ENCODE peak calls at places on chromosomes 4 and X, in four cellular contexts. Z is HepG2, A is WTC11, F is K562. D is an unnamed sample.

GRCh38 chrX:153400146-153401132 is 711 bp downstream of the PNMA6E start:
- DNase-seq in F (peak), A (peak), Z (peak), D (peak)

GRCh38 chrX:23656684-23657083 is 10.6 kb upstream of the PRDX4 start:
- DNase-seq in A (no peak), F (no peak), Z (no peak), D (no peak)

GRCh38 chr4:76476606-76477005 is 41.6 kb downstream of the SHROOM3 start:
- DNase-seq in Z (no peak), F (no peak), A (no peak), D (no peak)

GRCh38 chrX:147875866-147876596 is 35.7 kb upstream of the FMR1 start:
- DNase-seq in A (no peak), F (no peak), Z (peak), D (no peak)

GRCh38 chrX:32673193-32673592 is 538.2 kb downstream of the DMD start:
- DNase-seq in F (no peak), A (no peak), Z (peak), D (no peak)

GRCh38 chrX:10190367-10190766 is 33.6 kb downstream of the CLCN4 start:
- DNase-seq in F (peak), A (no peak), Z (peak), D (peak)

GRCh38 chr4:1050486-1051213 is 39.2 kb downstream of the FGFRL1 start:
- DNase-seq in A (peak), Z (no peak), F (peak), D (no peak)

GRCh38 chrX:151701071-151701470 is 5.8 kb downstream of the PRRG3 start:
- DNase-seq in Z (no peak), F (no peak), A (no peak), D (no peak)

GRCh38 chr4:87224036-87224923 is 3.9 kb upstream of the KLHL8 start:
- DNase-seq in Z (no peak), F (no peak), A (no peak), D (no peak)

GRCh38 chr4:123520376-123520775 is 123.8 kb downstream of the SPRY1 start:
- DNase-seq in F (no peak), Z (no peak), A (no peak), D (no peak)

GRCh38 chrX:3651272-3651671 is 62.2 kb downstream of the PRKX start:
- DNase-seq in Z (no peak), A (no peak), F (no peak), D (peak)

GRCh38 chr4:70533791-70534190 is 15.4 kb downstream of the AMTN start:
- DNase-seq in Z (no peak), F (no peak), A (no peak), D (no peak)

GRCh38 chr4:1752284-1753041 is 31.1 kb downstream of the TACC3 start:
- DNase-seq in F (peak), Z (peak), A (no peak), D (no peak)

GRCh38 chrX:150926304-150926703 is 27.8 kb upstream of the CD99L2 start:
- DNase-seq in Z (no peak), A (no peak), F (no peak), D (no peak)

GRCh38 chrX:95764972-95765451 is 919.6 kb upstream of the DIAPH2 start:
- DNase-seq in F (no peak), Z (peak), A (no peak), D (peak)

GRCh38 chrX:97074400-97074799 is 190.7 kb downstream of the RPA4 start:
- DNase-seq in F (no peak), Z (no peak), A (no peak), D (no peak)

GRCh38 chr4:80393246-80393969 is 57.9 kb downstream of the CFAP299 start:
- DNase-seq in A (no peak), Z (no peak), F (no peak), D (no peak)

GRCh38 chr4:54230479-54231418 is 1.7 kb downstream of the PDGFRA start:
- DNase-seq in A (peak), F (no peak), Z (no peak), D (no peak)

GRCh38 chrX:2691543-2692220 is 587 bp downstream of the CD99 start:
- DNase-seq in Z (no peak), A (no peak), F (peak), D (peak)

GRCh38 chrX:48533165-48533564 is 6.3 kb upstream of the TBC1D25 start:
- DNase-seq in Z (no peak), A (no peak), F (no peak), D (no peak)

GRCh38 chrX:108036298-108036973 is 8.4 kb upstream of the VSIG1 start:
- DNase-seq in F (peak), A (no peak), Z (peak), D (peak)

GRCh38 chr4:188934320-188934975 is 795.2 kb downstream of the TRIML1 start:
- DNase-seq in A (no peak), F (no peak), Z (no peak), D (no peak)

GRCh38 chr4:86388252-86388651 is 28.4 kb upstream of the MAPK10 start:
- DNase-seq in A (no peak), Z (no peak), F (no peak), D (no peak)

GRCh38 chrX:49192722-49193328 is 6.7 kb upstream of the PRICKLE3 start:
- DNase-seq in F (no peak), A (peak), Z (no peak), D (peak)

GRCh38 chrX:137151403-137151802 is 117.6 kb upstream of the GPR101 start:
- DNase-seq in A (peak), Z (no peak), F (no peak), D (no peak)

GRCh38 chr4:168673476-168673875 is 176.6 kb downstream of the PALLD start:
- DNase-seq in F (no peak), A (no peak), Z (no peak), D (no peak)

GRCh38 chrX:151713859-151714258 is 2.0 kb upstream of the FATE1 start:
- DNase-seq in F (peak), Z (peak), A (peak), D (peak)

GRCh38 chr4:21469438-21470032 is 479.0 kb downstream of the KCNIP4 start:
- DNase-seq in A (no peak), Z (peak), F (no peak), D (no peak)

GRCh38 chrX:72102760-72103159 is 29.0 kb downstream of the RTL5 start:
- DNase-seq in Z (no peak), A (no peak), F (no peak), D (no peak)

GRCh38 chrX:34341258-34341657 is 209.1 kb upstream of the FAM47A start:
- DNase-seq in Z (no peak), A (no peak), F (no peak), D (peak)

GRCh38 chr4:13547563-13548041 is 3.3 kb upstream of the NKX3-2 start:
- DNase-seq in A (peak), Z (no peak), F (no peak), D (no peak)

GRCh38 chr4:168028568-168028967 is 63.8 kb upstream of the ANXA10 start:
- DNase-seq in A (no peak), Z (peak), F (no peak), D (peak)

GRCh38 chr4:102552781-102553180 is 51.6 kb downstream of the NFKB1 start:
- DNase-seq in A (no peak), Z (no peak), F (no peak), D (no peak)

GRCh38 chr4:184287697-184288255 is 70.1 kb upstream of the ENPP6 start:
- DNase-seq in Z (peak), F (no peak), A (no peak), D (no peak)

GRCh38 chrX:31258163-31258562 is 186.3 kb upstream of the FTHL17 start:
- DNase-seq in F (no peak), Z (no peak), A (no peak), D (no peak)
- TF ChIP-seq NR3C1 in F (no peak), Z (no peak), A (no peak), D (no peak)

GRCh38 chrX:12115377-12115776 is 22.9 kb upstream of the FRMPD4 start:
- DNase-seq in F (no peak), Z (no peak), A (peak), D (no peak)
- TF ChIP-seq NR3C1 in F (no peak), Z (no peak), A (no peak), D (no peak)

GRCh38 chr4:121358473-121358872 is 22.3 kb downstream of the QRFPR start:
- DNase-seq in Z (no peak), F (no peak), A (no peak), D (no peak)

DNA sequence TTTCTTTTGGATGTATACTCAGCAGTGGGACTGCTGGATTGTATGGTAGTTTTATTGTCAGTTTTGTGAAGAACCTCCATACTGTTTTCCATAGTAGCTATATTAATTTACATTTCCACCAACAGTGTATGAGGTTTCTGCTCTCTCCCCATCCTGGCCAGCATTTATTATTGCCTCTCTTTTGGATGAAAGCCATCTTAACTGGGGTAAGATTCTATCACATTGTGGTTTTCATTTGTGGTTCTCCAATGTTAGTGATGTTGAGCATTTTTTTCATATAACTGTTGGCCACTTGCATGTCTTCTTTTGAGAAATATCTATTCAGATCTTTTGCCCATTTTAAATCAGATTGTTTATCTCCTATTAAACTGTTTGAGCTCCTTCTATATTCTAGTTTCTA is 27.6 kb downstream of the QRFPR start:
- DNase-seq in Z (no peak), F (no peak), A (no peak), D (no peak)
- TF ChIP-seq NR3C1 in Z (no peak), F (no peak), A (no peak), D (no peak)

DNA sequence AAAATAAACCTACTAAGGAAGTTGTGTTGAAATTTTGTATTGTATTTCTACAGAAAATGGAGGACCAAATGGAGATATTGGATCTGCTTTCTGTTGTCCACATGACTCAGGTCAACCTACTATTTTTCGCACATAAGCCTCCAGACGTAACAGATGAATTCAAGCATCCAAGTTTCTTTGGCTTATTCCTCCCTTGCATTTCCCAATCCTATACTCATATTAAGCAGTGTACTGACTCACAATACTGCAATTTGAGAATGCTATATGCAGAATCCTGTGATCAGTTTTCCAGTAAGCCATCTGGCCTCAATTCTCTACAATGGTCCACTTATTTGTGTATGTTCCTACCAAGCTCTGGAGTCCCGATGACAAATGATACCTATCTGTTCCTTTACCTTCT is 75.7 kb downstream of the ASB9 start:
- DNase-seq in A (no peak), F (no peak), Z (no peak), D (no peak)
- TF ChIP-seq NR3C1 in A (no peak), F (no peak), Z (no peak), D (no peak)

DNA sequence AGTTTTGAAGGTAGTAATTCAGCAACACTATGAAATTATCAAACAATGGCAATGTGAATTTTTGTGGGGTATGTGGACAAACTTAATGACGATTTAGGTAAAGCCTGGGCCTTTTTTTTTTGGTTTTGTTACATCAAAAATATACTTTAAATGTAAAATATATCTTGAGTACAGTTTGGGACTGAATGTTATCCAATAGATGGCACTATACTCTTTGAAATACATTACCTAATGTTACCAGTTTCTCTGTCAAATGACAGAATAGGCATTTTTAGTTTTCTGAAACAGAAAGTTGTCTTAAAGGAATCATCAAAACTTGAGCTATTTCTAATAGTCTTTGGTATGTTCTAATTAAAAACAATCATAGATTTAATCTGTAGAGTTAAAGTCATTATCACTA is 1651.9 kb downstream of the C4orf33 start:
- DNase-seq in A (no peak), F (no peak), Z (no peak), D (no peak)
- TF ChIP-seq NR3C1 in A (no peak), F (no peak), Z (no peak), D (no peak)

GRCh38 chr4:60923075-60923474 is 277.1 kb upstream of the ADGRL3 start:
- DNase-seq in A (no peak), F (no peak), Z (no peak), D (no peak)
- TF ChIP-seq NR3C1 in A (no peak), F (no peak), Z (no peak), D (no peak)

D was measured in A549.